ENCODE peak calls at places on chromosome 9, in ten cellular contexts. W is GM23248; K is MM.1S; F is transverse colon; L is spleen; S is lower lobe of right lung; N is aorta; R is CD8-positive, alpha-beta memory T cell; U is HCT116; O is stomach. Z is an unnamed sample. For H3K4me1, the result is how much of the 10 kb centered on the place peaks cover.

GRCh38 chr9:132698989-132699388 is 28.7 kb downstream of the GTF3C4 start:
- DNase-seq in W (no peak), K (no peak), F (peak), L (no peak), S (no peak), N (no peak), R (no peak), U (no peak), O (peak), Z (no peak)

GRCh38 chr9:126157409-126157808 is 169.2 kb upstream of the MVB12B start:
- DNase-seq in W (no peak), K (no peak), F (no peak), L (peak), S (no peak), N (no peak), R (no peak), U (no peak), O (peak), Z (no peak)

GRCh38 chr9:14942037-14942436 is 31.8 kb upstream of the FREM1 start:
- DNase-seq in W (peak), K (no peak), F (no peak), L (no peak), S (no peak), N (no peak), R (no peak), U (no peak), O (no peak), Z (no peak)

GRCh38 chr9:91741529-91741928 is 208.5 kb downstream of the ROR2 start:
- DNase-seq in W (peak), K (no peak), F (no peak), L (no peak), S (no peak), N (no peak), R (no peak), U (no peak), O (no peak), Z (no peak)

GRCh38 chr9:71755230-71755629 is 13.1 kb downstream of the CEMIP2 start:
- DNase-seq in W (no peak), K (no peak), F (no peak), L (no peak), S (no peak), N (no peak), R (no peak), U (no peak), O (no peak), Z (no peak)

GRCh38 chr9:4062966-4063365 is 236.9 kb downstream of the GLIS3 start:
- DNase-seq in W (peak), K (no peak), F (no peak), L (no peak), S (no peak), N (no peak), R (no peak), U (no peak), O (no peak), Z (no peak)

GRCh38 chr9:130023147-130023787 is 19.7 kb downstream of the FNBP1 start:
- DNase-seq in W (no peak), K (peak), F (no peak), L (no peak), S (no peak), N (no peak), R (no peak), U (no peak), O (no peak), Z (no peak)

GRCh38 chr9:101791938-101792337 is 53.5 kb upstream of the GRIN3A start:
- DNase-seq in W (peak), K (peak), F (peak), L (no peak), S (no peak), N (no peak), R (no peak), U (peak), O (no peak), Z (peak)

GRCh38 chr9:89178162-89179120 is at the start of gene SHC3:
- DNase-seq in W (peak), K (no peak), F (no peak), L (no peak), S (no peak), N (no peak), R (no peak), U (no peak), O (no peak), Z (no peak)

GRCh38 chr9:82797539-82797938 is 265.4 kb downstream of the RASEF start:
- DNase-seq in W (no peak), K (no peak), F (peak), L (no peak), S (no peak), N (no peak), R (no peak), U (no peak), O (peak), Z (peak)

GRCh38 chr9:68895741-68896478 is 118.0 kb downstream of the PRKACG start:
- DNase-seq in W (no peak), K (peak), F (no peak), L (no peak), S (no peak), N (no peak), R (no peak), U (no peak), O (no peak), Z (no peak)

GRCh38 chr9:127531676-127532075 is 80.4 kb downstream of the LRSAM1 start:
- DNase-seq in W (no peak), K (no peak), F (no peak), L (no peak), S (no peak), N (no peak), R (no peak), U (no peak), O (no peak), Z (no peak)

GRCh38 chr9:16530669-16531461 is 339.6 kb downstream of the BNC2 start:
- DNase-seq in W (no peak), K (no peak), F (peak), L (no peak), S (peak), N (no peak), R (no peak), U (no peak), O (no peak), Z (no peak)

GRCh38 chr9:83708515-83709158 is 879 bp upstream of the UBQLN1 start:
- DNase-seq in W (peak), K (peak), F (peak), L (peak), S (peak), N (peak), R (peak), U (peak), O (peak), Z (peak)

GRCh38 chr9:15370496-15371464 is 51.9 kb upstream of the SNAPC3 start:
- DNase-seq in W (peak), K (no peak), F (no peak), L (no peak), S (no peak), N (no peak), R (no peak), U (no peak), O (no peak), Z (peak)

GRCh38 chr9:22210262-22210661 is 201.2 kb upstream of the CDKN2B start:
- DNase-seq in W (peak), K (no peak), F (no peak), L (no peak), S (no peak), N (no peak), R (no peak), U (no peak), O (no peak), Z (no peak)

GRCh38 chr9:130244548-130245165 is 20.9 kb upstream of the HMCN2 start:
- DNase-seq in W (no peak), K (no peak), F (no peak), L (peak), S (no peak), N (no peak), R (no peak), U (no peak), O (no peak), Z (no peak)

GRCh38 chr9:130522233-130522808 is 57.1 kb upstream of the FUBP3 start:
- DNase-seq in W (peak), K (no peak), F (no peak), L (no peak), S (no peak), N (no peak), R (no peak), U (no peak), O (no peak), Z (no peak)

GRCh38 chr9:123773783-123774182 is 156.1 kb downstream of the DENND1A start:
- DNase-seq in W (no peak), K (no peak), F (no peak), L (no peak), S (no peak), N (no peak), R (no peak), U (no peak), O (no peak), Z (no peak)

GRCh38 chr9:69549310-69550202 is 122.6 kb downstream of the APBA1 start:
- DNase-seq in W (peak), K (peak), F (no peak), L (no peak), S (no peak), N (no peak), R (peak), U (peak), O (no peak), Z (peak)

GRCh38 chr9:69564557-69564956 is 107.6 kb downstream of the APBA1 start:
- DNase-seq in W (peak), K (no peak), F (no peak), L (no peak), S (no peak), N (no peak), R (no peak), U (no peak), O (no peak), Z (no peak)

GRCh38 chr9:16341176-16341575 is 529.3 kb downstream of the BNC2 start:
- DNase-seq in W (peak), K (no peak), F (no peak), L (no peak), S (no peak), N (no peak), R (no peak), U (no peak), O (no peak), Z (no peak)

GRCh38 chr9:104694218-104694617 is at the start of gene OR13D1:
- DNase-seq in W (no peak), K (no peak), F (no peak), L (no peak), S (no peak), N (no peak), R (no peak), U (no peak), O (no peak), Z (no peak)
- H3K4me3 ChIP-seq in W (no peak), K (no peak), F (no peak), L (no peak), S (no peak), N (no peak), R (no peak), U (no peak), O (no peak), Z (no peak)

GRCh38 chr9:136981588-136982231 is 1.1 kb upstream of the LCNL1 start:
- DNase-seq in W (no peak), K (no peak), F (no peak), L (no peak), S (no peak), N (no peak), R (no peak), U (no peak), O (no peak), Z (no peak)
- H3K27ac ChIP-seq in W (no peak), K (no peak), F (no peak), L (peak), S (peak), N (no peak), R (no peak), U (no peak), O (peak), Z (no peak)

GRCh38 chr9:90724880-90725279 is 76.7 kb upstream of the SYK start:
- DNase-seq in W (no peak), K (no peak), F (no peak), L (no peak), S (no peak), N (no peak), R (no peak), U (no peak), O (no peak), Z (no peak)
- H3K4me1 ChIP-seq in W (under half), K (under half), F (under half), L (under half), S (under half), N (under half), R (under half), U (under half), O (under half), Z (under half)

GRCh38 chr9:134712243-134712642 is 70.6 kb downstream of the COL5A1 start:
- DNase-seq in W (no peak), K (no peak), F (no peak), L (no peak), S (no peak), N (no peak), R (no peak), U (no peak), O (no peak), Z (no peak)
- H3K4me3 ChIP-seq in W (no peak), K (no peak), F (no peak), L (no peak), S (no peak), N (no peak), R (no peak), U (no peak), O (no peak), Z (no peak)

GRCh38 chr9:5698810-5699556 is 70.1 kb downstream of the RIC1 start:
- DNase-seq in W (no peak), K (no peak), F (no peak), L (no peak), S (no peak), N (no peak), R (no peak), U (no peak), O (no peak), Z (no peak)

GRCh38 chr9:5695860-5696259 is 67.0 kb downstream of the RIC1 start:
- DNase-seq in W (no peak), K (no peak), F (no peak), L (no peak), S (no peak), N (no peak), R (no peak), U (no peak), O (no peak), Z (no peak)

GRCh38 chr9:5698004-5698403 is 69.1 kb downstream of the RIC1 start:
- DNase-seq in W (no peak), K (no peak), F (no peak), L (no peak), S (no peak), N (no peak), R (no peak), U (no peak), O (no peak), Z (no peak)

DNA sequence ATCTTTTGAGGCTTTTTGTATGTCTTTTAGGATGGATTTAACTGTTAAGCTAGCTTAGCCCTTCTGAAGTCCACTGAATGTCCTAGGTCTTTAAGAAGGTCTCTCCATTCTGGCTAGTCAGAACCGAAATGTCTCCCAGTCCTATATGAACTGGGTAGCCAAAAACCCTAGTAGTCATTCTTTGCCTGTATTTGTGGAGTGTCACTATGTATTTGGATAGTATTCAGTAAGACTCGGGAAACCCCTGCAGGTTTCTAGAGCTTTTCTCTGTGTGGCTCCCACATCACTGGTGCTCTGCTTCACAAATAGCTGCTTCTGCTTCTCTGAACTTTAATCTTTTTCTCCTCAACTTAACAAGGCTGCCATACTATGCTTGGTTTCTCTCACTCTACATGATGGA is 68.0 kb downstream of the RIC1 start:
- DNase-seq in W (no peak), K (no peak), F (no peak), L (no peak), S (no peak), N (no peak), R (no peak), U (no peak), O (no peak), Z (no peak)
- H3K27ac ChIP-seq in W (no peak), K (no peak), F (no peak), L (no peak), S (no peak), N (peak), R (no peak), U (no peak), O (no peak), Z (no peak)

GRCh38 chr9:136722969-136723356 is 10.6 kb downstream of the DIPK1B start:
- DNase-seq in W (no peak), K (no peak), F (no peak), L (peak), S (no peak), N (no peak), R (no peak), U (no peak), O (no peak), Z (no peak)
- H3K4me1 ChIP-seq in W (under half), K (under half), F (under half), L (under half), S (half or more), N (under half), R (under half), U (under half), O (half or more), Z (under half)

DNA sequence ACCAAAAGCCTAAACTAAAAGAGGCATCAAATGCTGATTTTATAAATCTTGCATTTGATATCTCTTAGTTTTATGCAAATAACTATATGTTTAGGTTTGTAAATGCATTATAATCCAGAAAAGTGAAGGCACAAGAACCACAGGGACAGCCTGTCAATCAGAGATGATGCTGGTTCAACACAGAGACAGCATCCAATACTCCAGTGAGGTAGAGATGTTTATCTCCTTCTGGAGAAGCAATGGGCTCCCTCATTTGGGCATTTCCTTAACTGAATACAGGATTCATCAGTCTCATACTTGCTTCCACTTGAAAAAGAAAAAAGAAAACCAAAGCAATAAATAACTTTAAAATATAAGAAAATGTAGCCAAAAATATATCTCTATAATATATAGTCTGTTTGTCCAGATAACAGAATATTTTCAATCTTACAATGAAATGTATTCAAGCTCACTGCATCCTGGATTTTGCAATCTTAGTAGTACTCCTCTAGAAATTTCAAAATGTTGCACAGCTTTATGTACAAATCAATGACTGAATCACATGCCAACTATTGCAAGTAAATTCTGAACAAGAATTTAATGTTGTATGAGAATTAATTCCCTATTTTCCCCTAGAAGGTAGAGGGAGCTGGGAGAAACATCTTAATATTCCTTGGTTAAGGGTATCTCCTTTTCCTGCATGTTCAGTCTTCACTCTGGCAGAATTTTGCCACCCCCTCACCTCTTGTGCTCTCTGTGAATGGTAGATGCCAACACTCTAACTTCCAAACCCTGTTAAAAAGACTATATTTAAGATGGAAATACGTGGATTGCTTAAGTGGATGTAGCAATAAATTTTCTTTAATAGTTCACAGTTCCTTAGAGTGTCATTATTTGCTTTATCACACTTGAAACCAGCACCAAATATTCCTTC is 191.1 kb upstream of the GAS1 start:
- DNase-seq in W (peak), K (no peak), F (no peak), L (no peak), S (no peak), N (no peak), R (no peak), U (no peak), O (no peak), Z (no peak)
- H3K4me3 ChIP-seq in W (no peak), K (no peak), F (no peak), L (no peak), S (no peak), N (no peak), R (no peak), U (no peak), O (no peak), Z (no peak)

GRCh38 chr9:133992780-133993634 is 883 bp upstream of the VAV2 start:
- DNase-seq in W (peak), K (peak), F (peak), L (peak), S (peak), N (peak), R (peak), U (peak), O (peak), Z (peak)

GRCh38 chr9:133991964-133992779 is at the start of gene VAV2:
- DNase-seq in W (peak), K (peak), F (peak), L (peak), S (peak), N (peak), R (peak), U (peak), O (peak), Z (peak)

GRCh38 chr9:133994359-133995011 is 2.4 kb upstream of the VAV2 start:
- DNase-seq in W (peak), K (peak), F (peak), L (peak), S (peak), N (peak), R (peak), U (peak), O (peak), Z (peak)

GRCh38 chr9:133995012-133995896 is 3.1 kb upstream of the VAV2 start:
- DNase-seq in W (peak), K (no peak), F (no peak), L (peak), S (no peak), N (peak), R (no peak), U (peak), O (no peak), Z (no peak)

DNA sequence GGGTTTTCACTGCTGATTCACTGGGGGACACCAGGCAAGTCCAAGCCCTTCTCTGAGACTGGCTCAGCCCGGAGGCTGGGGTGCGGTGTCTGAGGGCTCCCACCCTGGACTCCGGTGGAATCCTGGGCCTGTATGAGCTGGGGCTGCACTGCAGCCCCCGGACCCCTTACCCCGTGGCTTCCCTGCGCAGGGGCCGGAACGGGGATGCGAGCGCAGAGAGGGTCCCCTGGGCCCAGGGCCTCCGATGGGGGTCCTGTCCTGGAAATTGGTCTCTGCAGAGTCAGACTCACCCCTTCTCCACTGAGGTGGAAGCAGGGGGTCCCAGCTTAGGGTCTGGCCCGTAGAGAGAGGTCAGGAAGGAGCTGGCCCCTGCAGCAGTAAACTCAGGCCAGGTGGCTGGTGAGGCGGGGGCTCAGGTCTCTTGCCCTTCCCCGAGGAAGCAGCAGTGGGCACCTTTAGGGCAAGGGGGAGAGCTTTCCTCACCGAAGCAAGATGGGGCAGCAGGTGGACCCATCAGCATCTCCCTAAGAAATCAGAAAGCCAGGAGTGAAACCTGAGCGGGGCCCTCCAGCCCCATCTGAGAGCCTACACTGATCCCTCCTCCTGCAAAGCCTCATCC is 1.6 kb upstream of the VAV2 start:
- DNase-seq in W (no peak), K (no peak), F (no peak), L (no peak), S (no peak), N (peak), R (no peak), U (no peak), O (no peak), Z (no peak)
- H3K27ac ChIP-seq in W (peak), K (no peak), F (peak), L (peak), S (peak), N (no peak), R (no peak), U (peak), O (peak), Z (peak)

Z was measured in small intestine.